ENCODE peak calls at places on chromosomes 3 and 15, in seven cellular contexts. H, E, L, O, X, U and M are unnamed samples.

GRCh38 chr15:52331490-52332240 is 36.1 kb upstream of the MYO5C start:
- DNase-seq in O (no peak), E (peak), L (peak), X (peak), U (peak), H (peak), M (no peak)

GRCh38 chr15:41965441-41966413 is 6.6 kb downstream of the EHD4 start:
- DNase-seq in U (no peak), O (no peak), X (no peak), L (no peak), H (no peak), E (no peak), M (no peak)

GRCh38 chr3:185709241-185709955 is 115.4 kb downstream of the IGF2BP2 start:
- DNase-seq in E (no peak), L (no peak), O (no peak), X (no peak), H (no peak), U (no peak), M (no peak)

GRCh38 chr3:146715176-146715575 is 110.0 kb upstream of the PLSCR5 start:
- DNase-seq in L (no peak), E (no peak), O (no peak), U (no peak), H (no peak), X (peak), M (no peak)

GRCh38 chr15:92637621-92638020 is 18.0 kb downstream of the FAM174B start:
- DNase-seq in H (no peak), O (no peak), U (no peak), L (no peak), X (no peak), E (no peak), M (no peak)

GRCh38 chr15:70875001-70875782 is 17.0 kb downstream of the THAP10 start:
- DNase-seq in L (no peak), O (no peak), H (no peak), U (no peak), E (no peak), X (peak), M (no peak)

GRCh38 chr15:50289749-50290148 is 24.2 kb upstream of the HDC start:
- DNase-seq in U (no peak), H (no peak), L (no peak), O (no peak), X (no peak), E (no peak), M (no peak)

GRCh38 chr3:123154346-123154985 is 47.3 kb upstream of the SEC22A start:
- DNase-seq in X (no peak), O (no peak), L (no peak), E (no peak), U (no peak), H (no peak), M (no peak)

GRCh38 chr15:76337739-76338554 is 1.4 kb downstream of the ISL2 start:
- DNase-seq in E (no peak), X (no peak), O (no peak), L (peak), U (no peak), H (no peak), M (no peak)

GRCh38 chr15:62624541-62625399 is 417.8 kb upstream of the TPM1 start:
- DNase-seq in O (no peak), L (no peak), E (no peak), X (no peak), U (peak), H (no peak), M (no peak)

GRCh38 chr3:106333911-106334618 is 465.3 kb upstream of the CBLB start:
- DNase-seq in X (no peak), O (no peak), U (no peak), L (no peak), H (no peak), E (no peak), M (no peak)

GRCh38 chr15:28105793-28106192 is 6.7 kb upstream of the OCA2 start:
- DNase-seq in O (no peak), E (no peak), X (no peak), L (no peak), H (no peak), U (no peak), M (no peak)

GRCh38 chr3:171258316-171258715 is 201.9 kb downstream of the TNIK start:
- DNase-seq in O (no peak), L (no peak), U (no peak), H (no peak), E (peak), X (no peak), M (no peak)

GRCh38 chr15:80440024-80440423 is 35.8 kb downstream of the ARNT2 start:
- DNase-seq in H (no peak), U (no peak), L (no peak), O (no peak), E (no peak), X (no peak), M (no peak)

GRCh38 chr3:58661836-58662235 is 4.7 kb downstream of the FAM3D start:
- DNase-seq in E (no peak), U (no peak), X (no peak), O (no peak), H (no peak), L (no peak), M (no peak)

GRCh38 chr3:148227534-148227933 is 470.2 kb upstream of the AGTR1 start:
- DNase-seq in L (no peak), H (no peak), X (no peak), E (no peak), O (no peak), U (no peak), M (no peak)

GRCh38 chr3:159948423-159949140 is 40.1 kb upstream of the IL12A start:
- DNase-seq in H (no peak), O (no peak), L (no peak), U (no peak), E (no peak), X (no peak), M (no peak)

GRCh38 chr15:44738340-44738984 is 2.1 kb downstream of the TRIM69 start:
- DNase-seq in H (peak), U (no peak), L (peak), X (peak), O (no peak), E (peak), M (peak)

GRCh38 chr3:98777801-98778220 is 14.7 kb downstream of the ST3GAL6 start:
- DNase-seq in L (no peak), H (no peak), X (peak), E (no peak), O (no peak), U (no peak), M (no peak)

GRCh38 chr3:98778383-98778782 is 15.2 kb downstream of the ST3GAL6 start:
- DNase-seq in H (no peak), E (no peak), L (no peak), O (no peak), X (peak), U (no peak), M (no peak)

GRCh38 chr3:98780343-98780742 is 17.2 kb downstream of the ST3GAL6 start:
- DNase-seq in H (no peak), X (no peak), U (no peak), E (no peak), O (no peak), L (no peak), M (no peak)

GRCh38 chr3:98779936-98780335 is 16.8 kb downstream of the ST3GAL6 start:
- DNase-seq in X (peak), H (peak), U (no peak), O (no peak), E (no peak), L (no peak), M (no peak)

DNA sequence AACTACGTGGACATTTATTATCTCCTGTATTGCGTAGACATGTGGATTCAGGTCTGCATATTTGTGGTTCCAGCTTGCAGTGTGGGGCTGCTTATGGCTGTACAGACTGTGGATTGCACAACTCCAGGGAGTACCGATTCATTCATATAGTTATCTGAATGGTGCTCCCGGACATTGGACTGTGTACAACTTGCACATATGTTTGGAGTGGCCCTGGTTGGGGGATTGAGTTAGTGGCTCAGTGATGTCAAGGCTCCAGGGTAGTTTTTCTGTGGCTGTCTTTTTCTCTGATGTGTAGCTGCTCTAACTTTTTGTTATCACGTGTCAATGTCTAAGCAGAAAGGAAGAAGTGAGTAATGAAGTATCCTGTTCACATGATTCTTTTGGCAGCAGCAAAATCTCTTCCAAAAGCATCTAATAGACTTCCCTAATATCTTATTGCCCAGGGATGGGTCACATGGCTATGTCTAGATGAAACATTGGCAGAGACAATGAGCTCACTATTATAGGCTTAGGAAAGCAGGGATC is 15.8 kb downstream of the ST3GAL6 start:
- DNase-seq in U (no peak), L (no peak), H (peak), O (no peak), E (no peak), X (peak), M (no peak)
- TF ChIP-seq POLR2AphosphoS5 in U (no peak), L (no peak), H (no peak), O (no peak), E (no peak), X (no peak), M (no peak)

DNA sequence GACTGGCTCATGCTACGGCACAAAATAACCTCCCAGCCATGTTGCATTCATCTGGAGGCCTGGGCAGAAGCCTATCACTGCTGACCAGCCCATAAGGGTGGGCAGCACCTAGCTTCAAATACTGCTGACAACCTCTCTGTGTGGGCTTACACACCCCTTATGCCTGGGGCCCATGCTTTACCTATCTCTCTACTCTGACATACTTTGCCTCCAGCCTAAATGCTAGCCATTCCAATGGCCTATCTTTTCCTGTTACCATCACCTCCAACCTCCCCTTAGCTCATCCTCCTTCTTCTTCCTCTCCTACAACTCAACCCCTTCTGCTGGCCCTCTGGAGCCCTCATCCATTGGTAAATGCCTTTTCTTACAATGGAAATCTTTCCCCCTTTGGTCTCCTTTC is 41.0 kb upstream of the PPP2R3A start:
- DNase-seq in U (no peak), O (no peak), H (no peak), L (no peak), X (no peak), E (no peak), M (no peak)
- H3K9ac ChIP-seq in U (no peak), O (no peak), H (no peak), L (no peak), X (no peak), E (no peak), M (no peak)

GRCh38 chr15:68576253-68577236 is 2.2 kb upstream of the CORO2B start:
- DNase-seq in E (no peak), H (no peak), O (no peak), L (no peak), U (no peak), X (no peak), M (no peak)

GRCh38 chr15:68580026-68580882 is 1.5 kb downstream of the CORO2B start:
- DNase-seq in O (no peak), E (no peak), U (no peak), H (no peak), X (no peak), L (no peak), M (no peak)

GRCh38 chr15:68578960-68579935 is at the start of gene CORO2B:
- DNase-seq in X (no peak), E (no peak), U (no peak), L (no peak), O (no peak), H (no peak), M (no peak)

GRCh38 chr15:68580883-68581155 is 2.0 kb downstream of the CORO2B start:
- DNase-seq in E (no peak), L (no peak), X (no peak), H (no peak), O (no peak), U (no peak), M (no peak)

DNA sequence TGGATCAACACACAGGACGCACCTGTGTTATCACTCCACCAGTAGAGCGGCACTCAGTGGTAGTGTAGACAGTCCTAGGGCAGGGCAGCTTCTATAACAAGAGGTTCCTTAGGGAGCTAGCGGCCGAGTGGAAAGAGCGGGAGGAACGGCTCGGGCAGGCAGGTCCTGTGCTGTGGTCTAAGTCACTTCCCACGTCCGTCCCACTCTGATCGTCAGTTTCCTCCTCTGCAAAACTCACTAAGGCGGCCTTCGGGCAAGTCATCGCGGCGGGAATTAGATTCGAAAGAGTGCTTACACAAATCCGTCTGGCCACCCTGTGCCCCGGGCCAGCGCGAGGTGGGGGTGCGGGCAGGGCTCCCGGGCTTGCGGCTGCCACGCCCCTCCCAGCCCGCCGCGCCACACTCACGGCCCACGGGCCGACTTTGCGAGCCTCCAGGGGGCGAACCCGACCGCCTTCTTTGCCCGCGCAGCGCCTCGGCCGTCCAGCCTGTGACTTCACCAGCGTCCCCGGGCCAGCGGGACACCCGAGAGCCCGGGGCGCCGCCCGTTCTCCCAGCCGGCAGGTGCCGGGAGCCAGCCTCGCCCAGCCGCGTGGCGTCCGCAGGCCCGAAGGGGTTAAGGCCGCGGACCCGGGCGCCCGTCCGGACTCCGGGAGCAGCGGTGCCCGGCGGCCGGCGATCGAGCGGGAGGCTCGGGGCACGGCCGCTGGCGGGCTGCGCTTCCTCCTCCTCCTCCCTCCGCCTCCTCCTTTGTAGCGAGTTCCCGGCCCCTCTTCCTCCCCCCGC is 426 bp upstream of the CORO2B start:
- DNase-seq in O (no peak), E (no peak), U (no peak), X (peak), H (no peak), L (no peak), M (no peak)
- TF ChIP-seq EZH2 in O (peak), E (no peak), U (no peak), X (peak), H (peak), L (no peak), M (no peak)

GRCh38 chr3:150727653-150728502 is 24.2 kb upstream of the ERICH6 start:
- DNase-seq in L (peak), X (no peak), E (no peak), O (no peak), H (no peak), U (no peak), M (no peak)
- TF ChIP-seq POLR2AphosphoS5 in L (peak), X (no peak), E (no peak), O (no peak), H (no peak), U (no peak), M (no peak)